ENCODE peak calls at places on chromosomes 2 and 18, in four cellular contexts. Z, B, Y and K are unnamed samples.
A peak's percentile ranks its signal among the peaks of the same experiment; 100 is the strongest.

GRCh38 chr18:24396082-24396623 is 1.5 kb downstream of the OSBPL1A start:
- DNase-seq in Y (no peak), Z (no peak), B (no peak), K (no peak)

GRCh38 chr18:57446322-57446721 is 11.1 kb downstream of the ONECUT2 start:
- DNase-seq in Y (peak; percentile 90), Z (no peak), B (peak; percentile 55), K (no peak)

GRCh38 chr18:40215981-40216380 is 1739.1 kb upstream of the PIK3C3 start:
- DNase-seq in Y (no peak), Z (no peak), B (no peak), K (no peak)

GRCh38 chr2:208579678-208580077 is 173.1 kb downstream of the PTH2R start:
- DNase-seq in B (no peak), Y (no peak), Z (no peak), K (no peak)

GRCh38 chr2:218260742-218261423 is at the start of gene GPBAR1:
- DNase-seq in Z (no peak), Y (peak; percentile 61), B (no peak), K (peak; percentile 86)

GRCh38 chr2:97747285-97747684 is 33.9 kb downstream of the ZAP70 start:
- DNase-seq in Z (no peak), Y (no peak), B (no peak), K (no peak)

GRCh38 chr2:134124047-134124753 is 129.7 kb upstream of the MGAT5 start:
- DNase-seq in Y (no peak), B (no peak), Z (no peak), K (no peak)

GRCh38 chr2:68088950-68089349 is 26.1 kb upstream of the C1D start:
- DNase-seq in Z (no peak), Y (no peak), B (peak; percentile 11), K (no peak)

GRCh38 chr2:182186132-182186735 is 200.6 kb downstream of the PPP1R1C start:
- DNase-seq in B (peak; percentile 86), Z (no peak), Y (no peak), K (no peak)

GRCh38 chr2:88199912-88200682 is 30.0 kb downstream of the THNSL2 start:
- DNase-seq in Y (peak; percentile 87), B (no peak), Z (no peak), K (no peak)

GRCh38 chr2:85843543-85843942 is 45.2 kb downstream of the ST3GAL5 start:
- DNase-seq in B (peak; percentile 63), Z (no peak), Y (no peak), K (no peak)

GRCh38 chr2:176652300-176653182 is 383.3 kb downstream of the MTX2 start:
- DNase-seq in Z (no peak), B (peak; percentile 75), Y (no peak), K (no peak)

GRCh38 chr18:27363918-27364317 is 178.8 kb upstream of the CHST9 start:
- DNase-seq in Y (no peak), B (peak; percentile 34), Z (no peak), K (no peak)

GRCh38 chr18:14747513-14748474 is at the start of gene ANKRD30B:
- DNase-seq in B (no peak), Y (peak; percentile 81), Z (no peak), K (peak; percentile 87)

GRCh38 chr2:190283783-190284182 is 35.8 kb downstream of the HIBCH start:
- DNase-seq in Y (no peak), B (peak; percentile 57), Z (no peak), K (no peak)